ENCODE peak calls at places on chromosomes 13 and 19, in ten cellular contexts. J, X, P, B, H, Q, T, M, D and K are unnamed samples.

GRCh38 chr13:110877737-110878136 is 37.1 kb downstream of the ANKRD10 start:
- DNase-seq in J (no peak), X (no peak), P (no peak), B (no peak), H (no peak), Q (no peak), T (no peak), M (no peak), D (no peak), K (no peak)

GRCh38 chr19:10112895-10113591 is 1.6 kb downstream of the P2RY11 start:
- DNase-seq in J (no peak), X (no peak), P (peak; percentile 62), B (peak; percentile 77), H (no peak), Q (peak; percentile 51), T (peak; percentile 64), M (no peak), D (peak; percentile 94), K (peak; percentile 83)

GRCh38 chr19:36151144-36152051 is 849 bp downstream of the COX7A1 start:
- DNase-seq in J (no peak), X (no peak), P (no peak), B (no peak), H (no peak), Q (no peak), T (peak; percentile 83), M (no peak), D (peak; percentile 71), K (no peak)

GRCh38 chr19:51354103-51354741 is 12.0 kb downstream of the ETFB start:
- DNase-seq in J (no peak), X (no peak), P (peak; percentile 56), B (no peak), H (no peak), Q (no peak), T (peak; percentile 83), M (no peak), D (peak; percentile 84), K (no peak)

GRCh38 chr13:102141625-102142472 is 260.0 kb downstream of the FGF14 start:
- DNase-seq in J (no peak), X (no peak), P (peak; percentile 31), B (no peak), H (peak; percentile 46), Q (no peak), T (peak; percentile 17), M (no peak), D (no peak), K (no peak)

GRCh38 chr19:23817519-23817918 is 58.8 kb upstream of the ZNF681 start:
- DNase-seq in J (no peak), X (no peak), P (peak; percentile 25), B (peak; percentile 36), H (no peak), Q (no peak), T (peak; percentile 78), M (peak; percentile 14), D (peak; percentile 75), K (peak; percentile 56)

GRCh38 chr19:1173845-1174809 is at the start of gene SBNO2:
- DNase-seq in J (peak; percentile 85), X (no peak), P (peak; percentile 93), B (peak; percentile 91), H (peak; percentile 89), Q (peak; percentile 89), T (peak; percentile 94), M (peak; percentile 81), D (peak; percentile 98), K (peak; percentile 96)

GRCh38 chr13:73849292-73849691 is 284.9 kb downstream of the KLF12 start:
- DNase-seq in J (peak; percentile 11), X (no peak), P (peak; percentile 64), B (peak; percentile 7), H (peak; percentile 57), Q (no peak), T (peak; percentile 42), M (no peak), D (peak; percentile 80), K (peak; percentile 21)

GRCh38 chr13:28138012-28138755 is at the start of gene PAN3:
- DNase-seq in J (peak; percentile 61), X (peak; percentile 74), P (peak; percentile 94), B (peak; percentile 91), H (peak; percentile 95), Q (peak; percentile 88), T (peak; percentile 97), M (peak; percentile 88), D (peak; percentile 96), K (peak; percentile 93)

GRCh38 chr19:44553478-44554171 is 24.1 kb upstream of the CEACAM20 start:
- DNase-seq in J (no peak), X (no peak), P (no peak), B (no peak), H (no peak), Q (no peak), T (no peak), M (peak; percentile 96), D (no peak), K (peak; percentile 19)

GRCh38 chr13:26221399-26221720 is 754 bp downstream of the RNF6 start:
- DNase-seq in J (no peak), X (no peak), P (no peak), B (no peak), H (no peak), Q (no peak), T (no peak), M (no peak), D (no peak), K (no peak)

GRCh38 chr19:33287438-33287837 is 14.9 kb downstream of the CEBPA start:
- DNase-seq in J (no peak), X (no peak), P (no peak), B (no peak), H (no peak), Q (no peak), T (no peak), M (no peak), D (no peak), K (no peak)

GRCh38 chr19:662207-662961 is 630 bp downstream of the RNF126 start:
- DNase-seq in J (peak; percentile 20), X (no peak), P (peak; percentile 55), B (peak; percentile 75), H (peak; percentile 31), Q (no peak), T (peak; percentile 78), M (peak; percentile 50), D (peak; percentile 74), K (peak; percentile 80)